ENCODE peak calls at places on chromosomes 12 and 14, in ten cellular contexts. L is astrocyte of the spinal cord, J is HepG2, U is prostate gland, D is fibroblast of mammary gland, W is astrocyte of the cerebellum, A is left ventricle myocardium inferior, V is natural killer cell, H is GM12865, B is psoas muscle. M is an unnamed sample.

GRCh38 chr14:72583316-72584272 is 310.3 kb downstream of the DPF3 start:
- DNase-seq in U (no peak), H (no peak), A (no peak), V (no peak), J (no peak), W (no peak), D (no peak), L (no peak), B (no peak), M (no peak)

GRCh38 chr12:46459111-46459510 is 86.5 kb upstream of the SLC38A2 start:
- DNase-seq in L (peak), B (no peak), D (peak), U (no peak), H (no peak), J (no peak), W (peak), V (no peak), A (no peak), M (no peak)

GRCh38 chr12:89874146-89874545 is 165.5 kb upstream of the ATP2B1 start:
- DNase-seq in L (peak), H (no peak), J (no peak), B (no peak), V (no peak), U (no peak), A (peak), W (no peak), D (no peak), M (no peak)

GRCh38 chr12:24991209-24992049 is 42.5 kb upstream of the BCAT1 start:
- DNase-seq in B (no peak), W (peak), J (peak), A (no peak), U (peak), V (no peak), L (peak), H (peak), D (peak), M (no peak)

GRCh38 chr12:14913381-14913781 is 25.0 kb downstream of the ERP27 start:
- DNase-seq in W (no peak), A (peak), U (no peak), V (no peak), H (no peak), B (no peak), L (no peak), D (no peak), J (no peak), M (no peak)

GRCh38 chr12:52205584-52206308 is 13.9 kb upstream of the KRT80 start:
- DNase-seq in A (no peak), U (no peak), H (no peak), B (no peak), W (no peak), J (no peak), D (no peak), V (no peak), L (no peak), M (peak)

GRCh38 chr14:45140661-45141187 is 5.0 kb downstream of the FANCM start:
- DNase-seq in W (no peak), J (no peak), L (no peak), A (no peak), D (no peak), B (no peak), V (no peak), U (no peak), H (no peak), M (no peak)

GRCh38 chr14:26841920-26842741 is 244.3 kb upstream of the NOVA1 start:
- DNase-seq in L (peak), A (no peak), V (no peak), B (peak), J (peak), W (peak), D (peak), H (no peak), U (peak), M (no peak)

GRCh38 chr14:73662439-73663056 is 17.8 kb downstream of the DNAL1 start:
- DNase-seq in W (peak), A (no peak), L (peak), U (peak), H (no peak), B (peak), J (peak), V (no peak), D (peak), M (no peak)

GRCh38 chr14:68599896-68600620 is 192.8 kb downstream of the ZFP36L1 start:
- DNase-seq in H (no peak), V (no peak), L (no peak), A (no peak), B (no peak), D (no peak), U (no peak), J (no peak), W (no peak), M (no peak)

GRCh38 chr14:101076451-101077220 is 173.1 kb upstream of the RTL1 start:
- DNase-seq in V (peak), D (no peak), A (no peak), H (no peak), U (no peak), J (no peak), W (no peak), B (no peak), L (no peak), M (no peak)

DNA sequence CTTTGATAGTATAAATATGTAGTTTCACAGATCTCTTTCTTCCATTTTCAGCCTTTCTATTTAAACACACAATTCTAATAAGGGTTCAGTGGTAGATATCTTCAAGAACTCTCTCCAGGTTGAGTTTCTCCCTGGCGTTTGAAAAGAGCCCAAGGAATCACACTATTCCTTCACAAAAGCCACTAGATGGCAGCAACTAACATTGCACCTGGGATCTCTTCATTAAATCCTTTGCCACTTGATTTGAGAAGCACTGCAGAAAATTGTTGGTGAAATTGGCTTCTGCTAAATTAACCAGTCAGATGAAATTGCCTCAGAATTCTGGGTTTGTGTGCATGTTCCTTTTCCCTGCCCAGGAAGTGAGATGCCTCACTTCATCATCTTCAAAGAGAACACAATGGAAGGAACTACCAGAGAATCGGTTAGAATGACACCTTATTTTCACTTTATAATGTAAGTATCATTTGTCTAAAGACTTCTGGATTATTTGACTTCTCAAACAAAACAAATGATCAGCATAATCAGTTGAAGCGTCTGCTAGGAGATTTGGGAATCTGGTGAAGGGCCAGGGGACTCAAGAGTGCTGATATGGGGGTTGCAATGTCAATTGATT is 6.8 kb downstream of the CCDC198 start:
- DNase-seq in V (no peak), A (no peak), W (peak), J (peak), H (peak), U (no peak), L (peak), D (peak), B (no peak), M (no peak)
- TF ChIP-seq CTCF in V (no peak), A (peak), W (peak), J (peak), H (peak), U (peak), L (peak), D (peak), B (peak), M (no peak)

GRCh38 chr14:59631237-59631636 is 54.6 kb upstream of the CCDC175 start:
- DNase-seq in W (no peak), H (peak), D (peak), V (no peak), A (no peak), L (no peak), U (no peak), J (peak), B (no peak), M (no peak)
- TF ChIP-seq CTCF in W (peak), H (no peak), D (peak), V (no peak), A (no peak), L (peak), U (no peak), J (peak), B (no peak), M (peak)

GRCh38 chr12:48183091-48183875 is at the start of gene CCDC184:
- DNase-seq in B (peak), W (no peak), D (peak), A (peak), L (peak), U (no peak), H (peak), J (no peak), V (peak), M (peak)

GRCh38 chr12:48182659-48183058 is 785 bp upstream of the CCDC184 start:
- DNase-seq in L (no peak), U (no peak), B (no peak), W (no peak), D (no peak), A (no peak), J (no peak), V (no peak), H (no peak), M (no peak)

GRCh38 chr12:48184549-48184922 is 1.1 kb downstream of the CCDC184 start:
- DNase-seq in B (no peak), J (no peak), V (no peak), U (no peak), D (no peak), A (no peak), H (no peak), L (no peak), W (no peak), M (no peak)

GRCh38 chr12:48185181-48185919 is 1.9 kb downstream of the CCDC184 start:
- DNase-seq in H (no peak), D (no peak), W (no peak), A (no peak), B (no peak), J (no peak), L (no peak), U (no peak), V (no peak), M (no peak)

DNA sequence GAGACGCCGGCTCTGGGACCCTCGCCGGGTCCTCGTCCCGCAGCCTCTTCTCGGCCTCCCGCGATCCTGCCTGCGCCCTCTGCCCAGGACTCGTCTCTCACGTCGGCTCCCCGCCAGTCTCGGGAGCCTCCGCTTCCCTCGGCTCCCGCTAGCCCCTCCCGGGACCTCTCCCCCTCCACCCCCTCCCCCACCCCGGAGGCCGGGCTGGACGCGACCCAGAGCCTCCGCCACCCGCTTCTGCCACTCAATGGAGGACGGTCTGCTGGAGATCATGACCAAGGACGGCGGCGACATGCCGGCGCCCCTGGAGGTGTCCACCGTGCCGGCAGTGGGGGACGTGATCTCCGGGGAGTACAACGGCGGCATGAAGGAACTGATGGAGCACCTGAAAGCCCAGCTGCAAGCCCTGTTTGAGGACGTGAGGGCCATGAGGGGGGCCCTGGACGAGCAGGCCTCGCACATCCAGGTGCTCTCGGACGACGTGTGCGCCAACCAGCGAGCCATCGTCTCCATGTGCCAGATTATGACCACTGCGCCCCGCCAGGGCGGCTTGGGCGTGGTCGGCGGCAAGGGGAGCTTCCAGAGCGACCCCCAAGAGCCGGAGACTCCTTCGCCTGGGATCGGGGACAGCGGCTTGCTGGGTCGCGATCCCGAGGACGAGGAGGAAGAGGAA is 568 bp downstream of the CCDC184 start:
- DNase-seq in B (peak), H (no peak), W (no peak), J (no peak), L (no peak), D (no peak), V (no peak), U (no peak), A (no peak), M (no peak)
- TF ChIP-seq CTCF in B (no peak), H (no peak), W (no peak), J (no peak), L (no peak), D (no peak), V (no peak), U (no peak), A (no peak), M (peak)

DNA sequence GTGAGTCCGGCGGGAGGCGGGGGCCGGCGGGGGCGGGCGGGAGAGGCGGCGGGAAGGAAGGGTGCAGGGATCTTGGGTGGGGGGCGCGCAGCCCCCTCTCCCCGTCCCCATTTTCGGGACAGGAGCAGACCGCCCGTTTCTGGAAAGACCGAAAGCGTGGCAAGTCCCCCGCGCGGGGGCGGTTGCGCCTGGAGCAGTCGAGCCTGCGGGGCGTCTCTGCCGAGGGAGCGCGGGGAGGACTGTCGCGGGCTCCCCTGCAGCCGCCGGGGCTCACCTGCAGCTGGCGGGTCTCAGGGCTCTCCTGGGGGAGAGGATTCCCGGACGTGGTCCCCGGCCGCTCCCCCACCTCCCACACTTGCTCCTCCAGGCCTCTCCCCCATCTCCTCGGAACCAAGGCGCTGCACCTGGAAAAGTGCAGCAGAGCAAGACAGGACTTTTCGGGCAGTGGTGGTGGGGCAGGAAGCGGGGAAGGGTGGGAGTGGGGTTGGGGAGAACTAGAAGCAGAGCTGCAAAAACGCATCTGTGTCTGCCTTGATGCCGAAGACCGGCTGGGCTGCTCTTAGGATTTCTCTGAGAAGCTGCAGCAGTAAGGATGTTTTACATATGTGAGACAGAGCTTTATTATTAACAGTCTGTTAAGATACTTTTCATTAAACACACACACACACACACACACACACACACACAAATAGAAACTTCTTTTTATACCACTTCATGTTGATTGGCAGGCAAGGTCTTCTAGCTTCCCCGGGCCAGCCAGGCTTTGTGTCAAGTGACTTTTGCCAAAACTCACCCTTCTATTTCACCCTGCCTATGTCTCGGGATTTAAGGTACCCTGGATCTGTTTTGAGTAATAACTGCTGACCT is 680 bp downstream of the C12orf75 start:
- DNase-seq in A (no peak), V (no peak), D (no peak), U (peak), J (no peak), W (no peak), H (peak), B (peak), L (peak), M (peak)
- TF ChIP-seq CTCF in A (no peak), V (no peak), D (no peak), U (no peak), J (no peak), W (no peak), H (no peak), B (peak), L (no peak), M (no peak)

GRCh38 chr14:21989090-21989489 is 315.5 kb upstream of the OR4E1 start:
- DNase-seq in W (no peak), D (peak), J (no peak), L (no peak), B (no peak), H (no peak), U (no peak), V (no peak), A (no peak), M (no peak)

GRCh38 chr14:21991130-21991529 is 317.5 kb upstream of the OR4E1 start:
- DNase-seq in W (no peak), L (no peak), U (no peak), A (no peak), V (no peak), D (no peak), B (no peak), H (no peak), J (no peak), M (no peak)

GRCh38 chr14:21987937-21988336 is 314.3 kb upstream of the OR4E1 start:
- DNase-seq in B (no peak), V (no peak), W (no peak), U (no peak), L (peak), D (peak), J (peak), H (peak), A (no peak), M (no peak)

GRCh38 chr14:21988413-21988812 is 314.8 kb upstream of the OR4E1 start:
- DNase-seq in H (no peak), A (no peak), W (no peak), D (no peak), L (no peak), V (no peak), U (no peak), J (no peak), B (no peak), M (no peak)

GRCh38 chr14:21990116-21990515 is 316.5 kb upstream of the OR4E1 start:
- DNase-seq in J (no peak), V (no peak), D (peak), U (no peak), A (no peak), L (no peak), B (no peak), W (no peak), H (no peak), M (no peak)
- TF ChIP-seq CTCF in J (peak), V (peak), D (peak), U (no peak), A (peak), L (peak), B (no peak), W (peak), H (peak), M (peak)

DNA sequence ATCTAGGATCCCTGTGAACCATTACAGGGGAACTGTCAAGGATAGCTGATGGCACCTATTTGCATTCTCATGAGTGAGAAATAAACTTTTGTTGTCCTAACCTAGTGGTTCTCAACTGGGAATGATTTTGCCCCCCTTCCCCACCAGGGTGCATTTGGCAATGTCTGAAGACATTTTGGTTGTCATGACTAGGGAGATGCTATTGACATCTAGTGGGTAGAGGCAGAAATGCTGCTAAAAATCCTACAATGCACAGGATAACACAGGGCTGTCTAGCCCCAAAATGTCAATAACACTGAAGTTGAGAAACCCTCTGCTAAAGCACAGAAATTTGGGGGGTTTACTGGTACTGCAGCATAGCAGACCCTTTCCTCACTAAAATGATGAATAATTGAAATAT is 140.9 kb upstream of the SRRM4 start:
- DNase-seq in W (no peak), B (no peak), V (no peak), H (peak), D (no peak), A (no peak), L (no peak), J (peak), U (no peak), M (no peak)
- TF ChIP-seq CTCF in W (no peak), B (no peak), V (no peak), H (peak), D (no peak), A (no peak), L (no peak), J (peak), U (no peak), M (no peak)

DNA sequence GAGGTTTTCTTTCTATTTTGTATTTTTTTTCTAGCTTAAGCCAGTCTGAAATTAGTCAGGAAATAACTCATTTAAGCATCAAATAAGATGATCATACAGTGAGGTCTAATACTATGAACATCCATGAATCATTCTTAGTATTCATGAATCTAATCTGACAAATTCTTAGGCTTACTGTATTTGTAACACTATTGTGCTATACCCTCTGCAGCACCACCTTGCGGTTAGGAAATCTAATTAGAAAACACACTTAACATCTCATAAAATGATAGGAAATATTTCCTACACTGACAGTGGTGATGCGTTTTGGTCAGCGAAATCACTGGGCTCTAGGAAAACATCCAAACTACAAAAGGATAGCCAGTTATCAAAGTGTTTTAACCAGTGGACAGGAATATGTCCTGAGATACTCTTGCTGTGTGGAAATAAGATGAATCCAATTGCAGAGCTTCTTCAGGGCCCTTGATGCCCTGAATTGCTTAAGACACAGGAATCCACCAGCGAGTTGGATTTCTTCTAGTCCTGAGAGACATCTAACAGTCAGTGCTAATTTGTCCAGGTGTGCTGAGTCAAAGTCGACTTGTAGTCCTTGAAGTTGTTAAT is 109.3 kb upstream of the MYF6 start:
- DNase-seq in V (no peak), A (no peak), L (peak), U (no peak), B (no peak), J (peak), H (no peak), W (peak), D (peak), M (no peak)
- TF ChIP-seq CTCF in V (no peak), A (peak), L (peak), U (peak), B (no peak), J (peak), H (no peak), W (peak), D (peak), M (no peak)

M was measured in CD14-positive monocyte.